ENCODE peak calls at places on chromosomes 13 and 19, in six cellular contexts. S is CD4-positive, CD25-positive, alpha-beta regulatory T cell; V is GDM1; C is DND-41; L is central memory CD8-positive, alpha-beta T cell; O is iPS DF 6.9. G is an unnamed sample.

GRCh38 chr13:40063743-40064142 is 408.3 kb downstream of the COG6 start:
- DNase-seq in S (no peak), V (no peak), C (no peak), L (no peak), O (no peak), G (no peak)

GRCh38 chr19:42313096-42313839 is at the start of gene TMEM145:
- DNase-seq in S (peak), V (no peak), C (peak), L (no peak), O (no peak), G (no peak)

GRCh38 chr13:94344126-94344863 is 135.2 kb downstream of the DCT start:
- DNase-seq in S (no peak), V (no peak), C (no peak), L (no peak), O (peak), G (peak)

GRCh38 chr19:6806488-6806887 is 34.0 kb downstream of the VAV1 start:
- DNase-seq in S (no peak), V (no peak), C (peak), L (no peak), O (no peak), G (no peak)

GRCh38 chr13:97934590-97934989 is 18.9 kb upstream of the IPO5 start:
- DNase-seq in S (no peak), V (no peak), C (no peak), L (no peak), O (no peak), G (no peak)

GRCh38 chr13:67515895-67516294 is 285.8 kb upstream of the PCDH9 start:
- DNase-seq in S (no peak), V (no peak), C (no peak), L (no peak), O (no peak), G (no peak)

GRCh38 chr13:71813187-71813586 is 53.8 kb downstream of the DACH1 start:
- DNase-seq in S (no peak), V (no peak), C (no peak), L (no peak), O (no peak), G (no peak)

GRCh38 chr13:81639984-81640582 is 1299.2 kb upstream of the SPRY2 start:
- DNase-seq in S (no peak), V (no peak), C (no peak), L (no peak), O (no peak), G (no peak)

G was measured in iPS DF 19.7.